ENCODE peak calls at places on chromosomes 5 and 9, in seven cellular contexts. One of them, this sample, is unnamed.

GRCh38 chr5:76542236-76542635 is 81.0 kb downstream of the F2RL2 start:
- DNase-seq in GM12878: no peak
- DNase-seq in K562: no peak
- DNase-seq in SK-N-SH: no peak
- DNase-seq in HepG2: no peak
- DNase-seq in HCT116: no peak
- DNase-seq in H1: no peak
- DNase-seq in this sample: no peak

GRCh38 chr5:159581502-159582249 is 251.4 kb upstream of the IL12B start:
- DNase-seq in GM12878: no peak
- DNase-seq in K562: no peak
- DNase-seq in SK-N-SH: no peak
- DNase-seq in HepG2: no peak
- DNase-seq in HCT116: peak
- DNase-seq in H1: no peak
- DNase-seq in this sample: no peak

GRCh38 chr9:114031948-114032688 is 46.0 kb downstream of the AMBP start:
- DNase-seq in GM12878: no peak
- DNase-seq in K562: no peak
- DNase-seq in SK-N-SH: no peak
- DNase-seq in HepG2: no peak
- DNase-seq in HCT116: no peak
- DNase-seq in H1: peak
- DNase-seq in this sample: no peak

GRCh38 chr9:114592356-114592755 is 4.8 kb downstream of the ATP6V1G1 start:
- DNase-seq in GM12878: no peak
- DNase-seq in K562: no peak
- DNase-seq in SK-N-SH: no peak
- DNase-seq in HepG2: no peak
- DNase-seq in HCT116: no peak
- DNase-seq in H1: no peak
- DNase-seq in this sample: no peak

GRCh38 chr9:109013678-109014145 is 413 bp upstream of the CTNNAL1 start:
- DNase-seq in GM12878: no peak
- DNase-seq in K562: no peak
- DNase-seq in SK-N-SH: no peak
- DNase-seq in HepG2: no peak
- DNase-seq in HCT116: no peak
- DNase-seq in H1: no peak
- DNase-seq in this sample: no peak

GRCh38 chr5:139700711-139701693 is 52.9 kb downstream of the CXXC5 start:
- DNase-seq in GM12878: no peak
- DNase-seq in K562: no peak
- DNase-seq in SK-N-SH: peak
- DNase-seq in HepG2: peak
- DNase-seq in HCT116: no peak
- DNase-seq in H1: peak
- DNase-seq in this sample: no peak

GRCh38 chr5:2432070-2432920 is 319.2 kb downstream of the IRX2 start:
- DNase-seq in GM12878: no peak
- DNase-seq in K562: no peak
- DNase-seq in SK-N-SH: no peak
- DNase-seq in HepG2: no peak
- DNase-seq in HCT116: no peak
- DNase-seq in H1: no peak
- DNase-seq in this sample: no peak

GRCh38 chr9:114694719-114695269 is 12.8 kb upstream of the TEX48 start:
- DNase-seq in GM12878: peak
- DNase-seq in K562: no peak
- DNase-seq in SK-N-SH: no peak
- DNase-seq in HepG2: no peak
- DNase-seq in HCT116: no peak
- DNase-seq in H1: no peak
- DNase-seq in this sample: no peak

GRCh38 chr5:95946451-95946850 is 15.2 kb downstream of the ELL2 start:
- DNase-seq in GM12878: no peak
- DNase-seq in K562: no peak
- DNase-seq in SK-N-SH: no peak
- DNase-seq in HepG2: peak
- DNase-seq in HCT116: no peak
- DNase-seq in H1: no peak
- DNase-seq in this sample: no peak

GRCh38 chr9:21991039-21991959 is 2.9 kb downstream of the CDKN2A start:
- DNase-seq in GM12878: no peak
- DNase-seq in K562: no peak
- DNase-seq in SK-N-SH: no peak
- DNase-seq in HepG2: no peak
- DNase-seq in HCT116: no peak
- DNase-seq in H1: no peak
- DNase-seq in this sample: peak

GRCh38 chr9:113477058-113477457 is 13.5 kb downstream of the RGS3 start:
- DNase-seq in GM12878: no peak
- DNase-seq in K562: no peak
- DNase-seq in SK-N-SH: no peak
- DNase-seq in HepG2: no peak
- DNase-seq in HCT116: no peak
- DNase-seq in H1: no peak
- DNase-seq in this sample: no peak

GRCh38 chr5:108259306-108259705 is 122.6 kb downstream of the FBXL17 start:
- DNase-seq in GM12878: no peak
- DNase-seq in K562: peak
- DNase-seq in SK-N-SH: no peak
- DNase-seq in HepG2: no peak
- DNase-seq in HCT116: no peak
- DNase-seq in H1: no peak
- DNase-seq in this sample: no peak

GRCh38 chr5:153515269-153515668 is 24.8 kb downstream of the GRIA1 start:
- DNase-seq in GM12878: no peak
- DNase-seq in K562: no peak
- DNase-seq in SK-N-SH: no peak
- DNase-seq in HepG2: no peak
- DNase-seq in HCT116: no peak
- DNase-seq in H1: no peak
- DNase-seq in this sample: no peak

GRCh38 chr5:153520137-153520536 is 29.7 kb downstream of the GRIA1 start:
- DNase-seq in GM12878: no peak
- DNase-seq in K562: no peak
- DNase-seq in SK-N-SH: no peak
- DNase-seq in HepG2: no peak
- DNase-seq in HCT116: no peak
- DNase-seq in H1: no peak
- DNase-seq in this sample: no peak

GRCh38 chr5:153517105-153517700 is 26.7 kb downstream of the GRIA1 start:
- DNase-seq in GM12878: no peak
- DNase-seq in K562: no peak
- DNase-seq in SK-N-SH: peak
- DNase-seq in HepG2: no peak
- DNase-seq in HCT116: no peak
- DNase-seq in H1: peak
- DNase-seq in this sample: no peak

GRCh38 chr5:153513171-153513570 is 22.7 kb downstream of the GRIA1 start:
- DNase-seq in GM12878: no peak
- DNase-seq in K562: no peak
- DNase-seq in SK-N-SH: no peak
- DNase-seq in HepG2: no peak
- DNase-seq in HCT116: no peak
- DNase-seq in H1: no peak
- DNase-seq in this sample: no peak

GRCh38 chr5:153516503-153516902 is 26.0 kb downstream of the GRIA1 start:
- DNase-seq in GM12878: no peak
- DNase-seq in K562: no peak
- DNase-seq in SK-N-SH: no peak
- DNase-seq in HepG2: no peak
- DNase-seq in HCT116: no peak
- DNase-seq in H1: no peak
- DNase-seq in this sample: no peak
- TF ChIP-seq JUND in GM12878: no peak
- TF ChIP-seq JUND in K562: no peak
- TF ChIP-seq JUND in SK-N-SH: no peak
- TF ChIP-seq JUND in HepG2: no peak
- TF ChIP-seq JUND in HCT116: no peak
- TF ChIP-seq JUND in H1: no peak
- TF ChIP-seq JUND in this sample: no peak

DNA sequence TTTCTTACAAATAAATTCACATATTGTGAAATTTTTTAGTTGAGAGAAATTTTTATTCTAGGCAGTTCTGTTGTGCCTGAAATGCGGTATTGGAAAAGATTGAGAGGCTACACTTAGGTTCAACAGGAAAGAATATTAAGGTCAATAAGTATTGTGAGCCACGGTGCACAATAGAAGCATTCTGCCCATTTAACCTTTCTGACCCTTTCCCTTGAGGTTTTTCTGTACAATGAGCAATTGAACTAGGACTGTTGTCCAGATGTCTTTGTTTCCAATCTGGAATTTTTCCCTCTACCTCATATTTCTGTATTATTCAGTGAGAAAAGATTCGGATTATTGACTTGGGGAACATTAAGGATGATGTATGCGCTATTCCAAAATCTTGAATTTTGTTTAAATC is 205.2 kb downstream of the NR3C1 start:
- DNase-seq in GM12878: no peak
- DNase-seq in K562: no peak
- DNase-seq in SK-N-SH: no peak
- DNase-seq in HepG2: peak
- DNase-seq in HCT116: no peak
- DNase-seq in H1: no peak
- DNase-seq in this sample: no peak
- TF ChIP-seq JUND in GM12878: no peak
- TF ChIP-seq JUND in K562: no peak
- TF ChIP-seq JUND in SK-N-SH: no peak
- TF ChIP-seq JUND in HepG2: no peak
- TF ChIP-seq JUND in HCT116: no peak
- TF ChIP-seq JUND in H1: no peak
- TF ChIP-seq JUND in this sample: no peak

GRCh38 chr9:27844797-27845196 is 271.5 kb upstream of the C9orf72 start:
- DNase-seq in GM12878: no peak
- DNase-seq in K562: no peak
- DNase-seq in SK-N-SH: no peak
- DNase-seq in HepG2: no peak
- DNase-seq in HCT116: no peak
- DNase-seq in H1: no peak
- DNase-seq in this sample: no peak
- TF ChIP-seq JUND in GM12878: no peak
- TF ChIP-seq JUND in K562: no peak
- TF ChIP-seq JUND in SK-N-SH: no peak
- TF ChIP-seq JUND in HepG2: no peak
- TF ChIP-seq JUND in HCT116: no peak
- TF ChIP-seq JUND in H1: no peak
- TF ChIP-seq JUND in this sample: no peak

GRCh38 chr9:77457916-77458592 is 190.1 kb downstream of the GNA14 start:
- DNase-seq in GM12878: no peak
- DNase-seq in K562: peak
- DNase-seq in SK-N-SH: peak
- DNase-seq in HepG2: peak
- DNase-seq in HCT116: peak
- DNase-seq in H1: peak
- DNase-seq in this sample: peak

GRCh38 chr9:77455312-77455927 is 192.7 kb downstream of the GNA14 start:
- DNase-seq in GM12878: no peak
- DNase-seq in K562: no peak
- DNase-seq in SK-N-SH: no peak
- DNase-seq in HepG2: peak
- DNase-seq in HCT116: peak
- DNase-seq in H1: peak
- DNase-seq in this sample: no peak

GRCh38 chr9:77454668-77455067 is 193.5 kb downstream of the GNA14 start:
- DNase-seq in GM12878: no peak
- DNase-seq in K562: no peak
- DNase-seq in SK-N-SH: no peak
- DNase-seq in HepG2: no peak
- DNase-seq in HCT116: no peak
- DNase-seq in H1: no peak
- DNase-seq in this sample: no peak

GRCh38 chr9:77453857-77454647 is 194.1 kb downstream of the GNA14 start:
- DNase-seq in GM12878: no peak
- DNase-seq in K562: no peak
- DNase-seq in SK-N-SH: no peak
- DNase-seq in HepG2: no peak
- DNase-seq in HCT116: no peak
- DNase-seq in H1: no peak
- DNase-seq in this sample: no peak

GRCh38 chr9:77456829-77457437 is 191.2 kb downstream of the GNA14 start:
- DNase-seq in GM12878: no peak
- DNase-seq in K562: peak
- DNase-seq in SK-N-SH: peak
- DNase-seq in HepG2: peak
- DNase-seq in HCT116: peak
- DNase-seq in H1: peak
- DNase-seq in this sample: peak
- TF ChIP-seq JUND in GM12878: no peak
- TF ChIP-seq JUND in K562: peak
- TF ChIP-seq JUND in SK-N-SH: peak
- TF ChIP-seq JUND in HepG2: no peak
- TF ChIP-seq JUND in HCT116: peak
- TF ChIP-seq JUND in H1: peak
- TF ChIP-seq JUND in this sample: no peak

GRCh38 chr5:32029291-32029690 is 144.8 kb downstream of the GOLPH3 start:
- DNase-seq in GM12878: no peak
- DNase-seq in K562: no peak
- DNase-seq in SK-N-SH: no peak
- DNase-seq in HepG2: no peak
- DNase-seq in HCT116: no peak
- DNase-seq in H1: no peak
- DNase-seq in this sample: no peak
- TF ChIP-seq JUND in GM12878: no peak
- TF ChIP-seq JUND in K562: no peak
- TF ChIP-seq JUND in SK-N-SH: no peak
- TF ChIP-seq JUND in HepG2: no peak
- TF ChIP-seq JUND in HCT116: no peak
- TF ChIP-seq JUND in H1: no peak
- TF ChIP-seq JUND in this sample: no peak

DNA sequence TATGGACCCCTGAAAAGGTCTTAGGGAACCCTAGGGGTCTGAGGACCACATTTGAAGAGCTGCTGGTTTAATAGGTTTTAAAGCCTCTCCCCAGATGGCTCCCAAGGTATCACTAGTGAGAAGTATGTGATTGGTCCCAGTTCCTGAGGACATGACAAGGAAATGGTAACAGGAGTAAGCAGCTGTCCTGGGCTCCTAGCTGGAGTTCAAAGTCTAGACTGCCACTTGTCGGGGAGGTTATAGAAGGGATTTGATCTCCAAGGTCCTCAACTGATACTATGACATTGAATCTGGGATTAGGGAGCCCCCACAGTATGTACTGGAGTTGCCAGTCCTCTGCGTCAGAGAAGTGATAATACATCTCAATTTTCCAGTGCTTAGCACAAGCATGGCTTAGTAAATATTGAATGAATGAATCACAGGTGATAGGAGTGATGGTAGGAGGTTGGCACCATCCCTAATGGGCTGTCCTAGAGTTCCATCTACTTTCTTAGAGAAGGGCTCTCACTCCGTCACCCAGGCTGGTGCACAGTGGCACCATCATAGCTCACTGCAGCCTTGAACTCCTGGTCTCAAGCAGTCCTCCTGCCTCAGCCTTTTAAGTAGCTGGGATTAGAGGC is 6.2 kb upstream of the TPM2 start:
- DNase-seq in GM12878: no peak
- DNase-seq in K562: no peak
- DNase-seq in SK-N-SH: no peak
- DNase-seq in HepG2: no peak
- DNase-seq in HCT116: no peak
- DNase-seq in H1: no peak
- DNase-seq in this sample: no peak
- TF ChIP-seq JUND in GM12878: no peak
- TF ChIP-seq JUND in K562: no peak
- TF ChIP-seq JUND in SK-N-SH: no peak
- TF ChIP-seq JUND in HepG2: no peak
- TF ChIP-seq JUND in HCT116: no peak
- TF ChIP-seq JUND in H1: no peak
- TF ChIP-seq JUND in this sample: no peak